ENCODE peak calls at places on chromosomes 16 and 17, in nine cellular contexts. C is heart right ventricle, S is NB4, E is lower leg skin, Y is tibial artery, T is ovary, K is AG04449, M is colonic mucosa, B is left ventricle myocardium inferior. X is an unnamed sample.

GRCh38 chr16:81517630-81518438 is 73.2 kb downstream of the CMIP start:
- DNase-seq in C (no peak), S (no peak), E (no peak), Y (no peak), T (no peak), K (no peak), M (no peak), B (no peak), X (peak; percentile 72)

GRCh38 chr17:17298108-17298507 is 5.1 kb upstream of the NT5M start:
- DNase-seq in C (no peak), S (no peak), E (no peak), Y (no peak), T (no peak), K (no peak), M (no peak), B (no peak), X (no peak)

GRCh38 chr16:794091-794842 is 5.8 kb downstream of the CHTF18 start:
- DNase-seq in C (no peak), S (no peak), E (no peak), Y (no peak), T (no peak), K (no peak), M (no peak), B (no peak), X (no peak)

GRCh38 chr17:40121191-40121885 is 433 bp upstream of the MSL1 start:
- DNase-seq in C (peak; percentile 58), S (no peak), E (no peak), Y (no peak), T (peak; percentile 68), K (no peak), M (peak; percentile 60), B (peak; percentile 51), X (peak; percentile 70)

GRCh38 chr16:11232852-11233726 is 22.9 kb downstream of the SOCS1 start:
- DNase-seq in C (peak; percentile 48), S (no peak), E (no peak), Y (peak; percentile 24), T (no peak), K (no peak), M (peak; percentile 50), B (no peak), X (no peak)

GRCh38 chr17:47987240-47987835 is 16.4 kb downstream of the CDK5RAP3 start:
- DNase-seq in C (no peak), S (no peak), E (no peak), Y (no peak), T (no peak), K (no peak), M (no peak), B (no peak), X (no peak)

GRCh38 chr17:15966879-15967248 is 21.9 kb downstream of the ADORA2B start:
- DNase-seq in C (no peak), S (peak; percentile 81), E (no peak), Y (no peak), T (no peak), K (no peak), M (peak; percentile 81), B (no peak), X (peak; percentile 10)

GRCh38 chr17:79022507-79022991 is 1.4 kb upstream of the C1QTNF1 start:
- DNase-seq in C (peak; percentile 77), S (no peak), E (no peak), Y (peak; percentile 84), T (peak; percentile 47), K (no peak), M (no peak), B (peak; percentile 81), X (peak; percentile 99)

GRCh38 chr17:45274033-45274432 is 12.1 kb upstream of the SPATA32 start:
- DNase-seq in C (no peak), S (no peak), E (no peak), Y (no peak), T (no peak), K (no peak), M (no peak), B (no peak), X (no peak)

GRCh38 chr17:31596382-31597323 is 205.2 kb downstream of the RAB11FIP4 start:
- DNase-seq in C (peak; percentile 75), S (peak; percentile 100), E (peak; percentile 75), Y (peak; percentile 89), T (peak; percentile 42), K (peak; percentile 97), M (peak; percentile 20), B (peak; percentile 76), X (peak; percentile 96)

GRCh38 chr16:89915303-89916232 is 3.1 kb upstream of the MC1R start:
- DNase-seq in C (no peak), S (no peak), E (no peak), Y (no peak), T (no peak), K (no peak), M (no peak), B (no peak), X (no peak)

GRCh38 chr17:65181237-65182061 is 44.3 kb downstream of the RGS9 start:
- DNase-seq in C (no peak), S (peak; percentile 22), E (no peak), Y (no peak), T (no peak), K (no peak), M (no peak), B (no peak), X (no peak)

GRCh38 chr17:7080445-7081041 is 492 bp upstream of the CLEC10A start:
- DNase-seq in C (peak; percentile 39), S (no peak), E (peak; percentile 48), Y (peak; percentile 78), T (peak; percentile 26), K (no peak), M (no peak), B (peak; percentile 58), X (no peak)

GRCh38 chr17:36877774-36878173 is 59.5 kb upstream of the LHX1 start:
- DNase-seq in C (no peak), S (peak; percentile 22), E (no peak), Y (no peak), T (no peak), K (no peak), M (no peak), B (no peak), X (no peak)

GRCh38 chr16:87303431-87303930 is 13.7 kb downstream of the C16orf95 start:
- DNase-seq in C (no peak), S (peak; percentile 93), E (no peak), Y (no peak), T (no peak), K (no peak), M (no peak), B (no peak), X (no peak)

GRCh38 chr16:70697601-70698170 is 11.8 kb upstream of the MTSS2 start:
- DNase-seq in C (no peak), S (peak; percentile 80), E (no peak), Y (no peak), T (no peak), K (no peak), M (no peak), B (no peak), X (no peak)

GRCh38 chr16:84569382-84569987 is 48.4 kb downstream of the COTL1 start:
- DNase-seq in C (no peak), S (peak; percentile 53), E (peak; percentile 22), Y (peak; percentile 42), T (no peak), K (no peak), M (peak; percentile 68), B (no peak), X (no peak)

DNA sequence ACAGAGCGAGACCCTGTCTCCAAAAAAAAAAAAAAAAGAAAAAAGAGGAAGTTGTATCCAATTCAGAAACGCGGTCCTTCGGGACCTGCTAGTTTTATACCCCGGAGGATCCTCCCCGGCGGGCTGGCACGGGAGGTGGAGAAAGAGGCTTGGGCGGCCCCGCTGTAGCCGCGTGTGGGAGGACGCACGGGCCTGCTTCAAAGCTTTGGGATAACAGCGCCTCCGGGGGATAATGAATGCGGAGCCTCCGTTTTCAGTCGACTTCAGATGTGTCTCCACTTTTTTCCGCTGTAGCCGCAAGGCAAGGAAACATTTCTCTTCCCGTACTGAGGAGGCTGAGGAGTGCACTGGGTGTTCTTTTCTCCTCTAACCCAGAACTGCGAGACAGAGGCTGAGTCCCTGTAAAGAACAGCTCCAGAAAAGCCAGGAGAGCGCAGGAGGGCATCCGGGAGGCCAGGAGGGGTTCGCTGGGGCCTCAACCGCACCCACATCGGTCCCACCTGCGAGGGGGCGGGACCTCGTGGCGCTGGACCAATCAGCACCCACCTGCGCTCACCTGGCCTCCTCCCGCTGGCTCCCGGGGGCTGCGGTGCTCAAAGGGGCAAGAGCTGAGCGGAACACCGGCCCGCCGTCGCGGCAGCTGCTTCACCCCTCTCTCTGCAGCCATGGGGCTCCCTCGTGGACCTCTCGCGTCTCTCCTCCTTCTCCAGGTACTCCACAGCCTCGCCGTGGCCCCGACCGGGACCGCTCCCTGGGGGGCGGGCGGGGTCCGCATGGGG is at the start of gene CDH3:
- DNase-seq in C (no peak), S (peak; percentile 88), E (no peak), Y (no peak), T (peak; percentile 70), K (no peak), M (peak; percentile 84), B (no peak), X (peak; percentile 58)
- TF ChIP-seq CTCF in C (no peak), S (no peak), E (no peak), Y (no peak), T (no peak), K (no peak), M (no peak), B (no peak), X (no peak)

GRCh38 chr17:75326587-75326955 is 37.3 kb upstream of the SLC25A19 start:
- DNase-seq in C (no peak), S (peak; percentile 82), E (no peak), Y (no peak), T (no peak), K (no peak), M (no peak), B (no peak), X (no peak)
- H3K4me3 ChIP-seq in C (no peak overlapping the region), S (no peak overlapping the region), E (no peak overlapping the region), Y (no peak overlapping the region), T (no peak overlapping the region), K (no peak overlapping the region), M (no peak overlapping the region), B (no peak overlapping the region), X (no peak overlapping the region)

DNA sequence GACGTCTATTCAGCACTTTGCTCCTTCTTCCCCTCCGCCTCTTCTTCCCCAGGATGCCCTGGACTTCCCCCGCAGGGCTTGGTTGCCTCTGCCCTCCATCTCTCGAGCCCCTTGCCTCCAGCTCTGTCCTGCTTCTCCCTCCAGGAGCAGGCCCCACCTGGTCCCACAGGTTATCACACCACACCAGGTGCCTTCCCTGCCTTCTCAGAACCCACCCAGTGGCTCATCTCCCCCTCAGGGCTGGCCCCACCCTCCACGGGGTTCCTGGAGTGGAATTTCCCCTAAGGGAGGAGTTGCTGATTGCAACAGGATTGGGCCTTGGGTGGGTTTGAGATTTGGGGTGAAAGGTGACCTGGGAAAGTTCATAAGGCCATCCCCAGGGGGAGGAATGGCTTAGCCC is 49.0 kb upstream of the TAC4 start:
- DNase-seq in C (no peak), S (no peak), E (no peak), Y (no peak), T (no peak), K (no peak), M (no peak), B (no peak), X (no peak)
- TF ChIP-seq CTCF in C (no peak), S (no peak), E (no peak), Y (no peak), T (no peak), K (no peak), M (no peak), B (no peak), X (no peak)

DNA sequence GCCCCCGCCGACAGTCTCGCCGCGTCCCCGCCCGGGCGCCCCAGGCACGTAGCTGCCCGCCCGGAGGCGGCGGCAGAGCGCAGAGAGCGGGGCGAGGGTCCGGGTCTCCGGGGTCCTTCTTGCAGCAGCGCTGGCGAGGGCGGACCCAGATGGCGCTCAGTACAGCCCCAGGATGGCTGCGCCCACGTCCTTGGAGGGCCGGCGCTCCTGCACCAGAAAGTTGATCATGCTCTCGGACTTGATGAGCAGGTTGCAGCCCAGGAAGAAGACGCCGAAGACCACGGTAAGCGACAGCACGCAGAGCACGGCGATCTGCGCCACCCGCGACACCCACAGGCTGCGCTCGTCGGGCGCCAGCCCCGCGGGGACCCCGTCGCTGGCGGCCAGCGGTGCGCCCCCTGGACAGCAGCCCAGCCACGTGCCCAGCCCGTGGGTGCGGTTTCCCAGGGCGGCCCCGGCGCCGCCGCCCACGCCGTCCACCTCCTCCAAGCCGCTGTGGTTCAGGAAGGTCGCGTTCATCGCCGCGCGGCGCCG is 497 bp downstream of the RPRML start:
- DNase-seq in C (no peak), S (no peak), E (no peak), Y (no peak), T (no peak), K (no peak), M (no peak), B (no peak), X (peak; percentile 31)
- H3K4me3 ChIP-seq in C (peak overlapping the region; percentile 57), S (no peak overlapping the region), E (peak overlapping the region; percentile 43), Y (peak overlapping the region; percentile 46), T (peak overlapping the region; percentile 45), K (peak overlapping the region; percentile 41), M (peak overlapping the region; percentile 43), B (peak overlapping the region; percentile 75), X (peak overlapping the region; percentile 46)